ENCODE peak calls at places on chromosomes 13 and 19, in nine cellular contexts. M is A549; G is neural progenitor cell; W is CD8-positive, alpha-beta T cell; N is pancreas; H is fibroblast of lung; K is CD8-positive, alpha-beta memory T cell; C is Karpas-422; Z is hepatocyte. S is an unnamed sample. For H3K4me1, the result is how much of the 10 kb centered on the place peaks cover.

GRCh38 chr19:31154021-31154420 is 195.2 kb downstream of the TSHZ3 start:
- DNase-seq in M (no peak), G (no peak), W (no peak), N (no peak), H (peak), K (no peak), C (no peak), Z (no peak), S (no peak)

GRCh38 chr13:46615888-46616531 is 63.0 kb downstream of the LRCH1 start:
- DNase-seq in M (no peak), G (no peak), W (no peak), N (no peak), H (peak), K (no peak), C (no peak), Z (peak), S (no peak)

GRCh38 chr19:27974082-27974513 is 1238.9 kb downstream of the UQCRFS1 start:
- DNase-seq in M (peak), G (peak), W (no peak), N (no peak), H (peak), K (no peak), C (peak), Z (peak), S (no peak)

GRCh38 chr13:40624338-40624737 is 42.1 kb downstream of the FOXO1 start:
- DNase-seq in M (no peak), G (no peak), W (no peak), N (no peak), H (peak), K (no peak), C (no peak), Z (no peak), S (no peak)

GRCh38 chr13:67033170-67033569 is 197.0 kb downstream of the PCDH9 start:
- DNase-seq in M (no peak), G (no peak), W (no peak), N (no peak), H (no peak), K (no peak), C (no peak), Z (no peak), S (no peak)

GRCh38 chr19:3102239-3103140 is 8.3 kb downstream of the GNA11 start:
- DNase-seq in M (no peak), G (no peak), W (no peak), N (no peak), H (no peak), K (no peak), C (no peak), Z (no peak), S (no peak)

GRCh38 chr19:35344511-35345031 is 3.1 kb upstream of the FFAR1 start:
- DNase-seq in M (no peak), G (no peak), W (no peak), N (no peak), H (no peak), K (no peak), C (peak), Z (no peak), S (peak)

GRCh38 chr19:45152504-45153338 is 8.1 kb downstream of the NKPD1 start:
- DNase-seq in M (no peak), G (peak), W (no peak), N (no peak), H (peak), K (peak), C (no peak), Z (peak), S (no peak)

GRCh38 chr13:21106089-21106488 is 44.7 kb upstream of the LATS2 start:
- DNase-seq in M (no peak), G (no peak), W (no peak), N (no peak), H (peak), K (no peak), C (no peak), Z (no peak), S (no peak)

GRCh38 chr13:43145556-43145955 is 122.2 kb downstream of the DNAJC15 start:
- DNase-seq in M (no peak), G (no peak), W (no peak), N (no peak), H (no peak), K (no peak), C (no peak), Z (no peak), S (no peak)

GRCh38 chr19:42140125-42140754 is 8.0 kb upstream of the POU2F2 start:
- DNase-seq in M (peak), G (peak), W (no peak), N (peak), H (peak), K (no peak), C (peak), Z (peak), S (peak)

GRCh38 chr19:54162241-54162805 is 2.8 kb upstream of the LENG1 start:
- DNase-seq in M (peak), G (peak), W (peak), N (peak), H (peak), K (peak), C (peak), Z (peak), S (peak)

GRCh38 chr19:52138614-52139290 is 986 bp downstream of the ZNF616 start:
- DNase-seq in M (no peak), G (peak), W (no peak), N (no peak), H (peak), K (no peak), C (peak), Z (peak), S (no peak)

GRCh38 chr13:28479005-28479404 is 15.9 kb downstream of the FLT1 start:
- DNase-seq in M (no peak), G (no peak), W (no peak), N (no peak), H (no peak), K (no peak), C (no peak), Z (no peak), S (no peak)

GRCh38 chr13:22265563-22265962 is 594.7 kb downstream of the FGF9 start:
- DNase-seq in M (no peak), G (no peak), W (no peak), N (no peak), H (no peak), K (no peak), C (no peak), Z (no peak), S (no peak)

GRCh38 chr13:21458457-21458815 is 667 bp downstream of the ZDHHC20 start:
- DNase-seq in M (peak), G (peak), W (peak), N (peak), H (no peak), K (peak), C (peak), Z (peak), S (no peak)

GRCh38 chr19:10238172-10238783 is 7.1 kb upstream of the S1PR2 start:
- DNase-seq in M (peak), G (no peak), W (no peak), N (no peak), H (peak), K (no peak), C (peak), Z (peak), S (peak)

GRCh38 chr13:64397699-64398098 is 2832.4 kb downstream of the PCDH9 start:
- DNase-seq in M (no peak), G (no peak), W (no peak), N (no peak), H (peak), K (no peak), C (no peak), Z (no peak), S (no peak)

GRCh38 chr19:29945433-29945832 is 3.4 kb downstream of the URI1 start:
- DNase-seq in M (no peak), G (no peak), W (no peak), N (no peak), H (no peak), K (no peak), C (no peak), Z (no peak), S (no peak)

GRCh38 chr19:13064092-13064489 is 38.6 kb downstream of the LYL1 start:
- DNase-seq in M (no peak), G (no peak), W (no peak), N (no peak), H (no peak), K (no peak), C (no peak), Z (no peak), S (no peak)

GRCh38 chr13:106752584-106753202 is 184.8 kb upstream of the ARGLU1 start:
- DNase-seq in M (no peak), G (peak), W (no peak), N (no peak), H (no peak), K (no peak), C (no peak), Z (no peak), S (no peak)

GRCh38 chr13:50780201-50781015 is 63.1 kb downstream of the DLEU7 start:
- DNase-seq in M (no peak), G (no peak), W (no peak), N (no peak), H (peak), K (no peak), C (no peak), Z (no peak), S (no peak)

GRCh38 chr13:113559061-113559460 is 25.5 kb upstream of the TFDP1 start:
- DNase-seq in M (no peak), G (no peak), W (no peak), N (no peak), H (no peak), K (peak), C (no peak), Z (no peak), S (no peak)

GRCh38 chr13:51935326-51936171 is 73.8 kb downstream of the CCDC70 start:
- DNase-seq in M (peak), G (peak), W (no peak), N (no peak), H (peak), K (no peak), C (no peak), Z (peak), S (no peak)

GRCh38 chr13:111156421-111156820 is 41.3 kb downstream of the ARHGEF7 start:
- DNase-seq in M (no peak), G (no peak), W (no peak), N (no peak), H (peak), K (no peak), C (no peak), Z (no peak), S (no peak)

GRCh38 chr19:27744926-27745844 is 1467.8 kb downstream of the UQCRFS1 start:
- DNase-seq in M (no peak), G (no peak), W (no peak), N (no peak), H (peak), K (no peak), C (no peak), Z (no peak), S (no peak)

GRCh38 chr13:24747248-24748151 is 16.5 kb upstream of the RNF17 start:
- DNase-seq in M (peak), G (peak), W (no peak), N (no peak), H (peak), K (no peak), C (no peak), Z (peak), S (no peak)

GRCh38 chr19:6068711-6069110 is 41.6 kb downstream of the RFX2 start:
- DNase-seq in M (no peak), G (no peak), W (no peak), N (no peak), H (no peak), K (no peak), C (no peak), Z (no peak), S (no peak)

GRCh38 chr13:44523176-44524017 is 52.7 kb downstream of the TSC22D1 start:
- DNase-seq in M (peak), G (no peak), W (no peak), N (peak), H (peak), K (no peak), C (no peak), Z (peak), S (no peak)
- H3K4me1 ChIP-seq in M (under half), G (under half), W (under half), N (under half), H (under half), K (under half), C (under half), Z (under half), S (under half)

GRCh38 chr19:46407891-46408426 is 5.4 kb downstream of the CCDC8 start:
- DNase-seq in M (no peak), G (no peak), W (no peak), N (no peak), H (no peak), K (no peak), C (no peak), Z (peak), S (no peak)
- H3K4me1 ChIP-seq in M (under half), G (under half), W (under half), N (under half), H (under half), K (under half), C (under half), Z (half or more), S (half or more)

GRCh38 chr13:49374585-49375290 is 69.1 kb downstream of the CAB39L start:
- DNase-seq in M (peak), G (no peak), W (no peak), N (no peak), H (peak), K (no peak), C (no peak), Z (no peak), S (no peak)
- H3K4me1 ChIP-seq in M (under half), G (under half), W (under half), N (under half), H (under half), K (under half), C (half or more), Z (under half), S (under half)

GRCh38 chr19:32997716-32998355 is 25.8 kb downstream of the FAAP24 start:
- DNase-seq in M (no peak), G (no peak), W (no peak), N (no peak), H (no peak), K (no peak), C (no peak), Z (no peak), S (no peak)
- H3K4me1 ChIP-seq in M (under half), G (under half), W (under half), N (under half), H (under half), K (under half), C (under half), Z (under half), S (under half)

DNA sequence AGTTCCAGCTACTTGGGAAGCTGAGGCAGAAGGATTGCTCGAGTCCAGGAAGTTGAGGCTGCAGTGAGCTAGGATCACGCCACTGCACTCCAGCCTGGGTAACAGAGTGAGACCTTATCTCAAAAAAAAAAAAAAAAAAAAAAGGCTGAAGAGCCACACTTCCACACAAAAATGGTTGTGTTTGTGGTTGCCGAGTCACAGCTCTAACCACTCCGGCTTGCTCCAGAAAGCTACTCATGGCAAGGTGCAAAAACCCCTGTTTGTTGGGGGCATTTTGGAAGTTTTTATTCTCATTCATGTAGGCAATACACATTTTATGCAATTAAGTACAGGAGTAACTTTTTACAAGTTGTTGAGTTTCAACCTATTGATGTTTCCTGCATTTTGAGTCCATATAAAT is 93.5 kb downstream of the INSR start:
- DNase-seq in M (no peak), G (no peak), W (no peak), N (no peak), H (no peak), K (no peak), C (no peak), Z (no peak), S (no peak)
- H3K4me1 ChIP-seq in M (under half), G (under half), W (under half), N (half or more), H (under half), K (under half), C (under half), Z (under half), S (under half)

S was measured in tibial artery.